ENCODE peak calls at places on chromosome 13, in eight cellular contexts. K is stomach, F is K562, Y is HL-60, C is prostate gland, W is HCT116, J is GM12878, S is GM12891. A is an unnamed sample.
A peak's percentile ranks its signal among the peaks of the same experiment; 100 is the strongest.

GRCh38 chr13:43537124-43537523 is 249.6 kb downstream of the ENOX1 start:
- DNase-seq in C (no peak), W (no peak), K (no peak), J (no peak), S (no peak), F (no peak), Y (no peak), A (no peak)

GRCh38 chr13:33264620-33264978 is 21.0 kb downstream of the STARD13 start:
- DNase-seq in F (no peak), Y (no peak), K (no peak), C (no peak), S (no peak), J (no peak), W (no peak), A (no peak)

GRCh38 chr13:28753208-28753892 is 34.6 kb upstream of the SLC46A3 start:
- DNase-seq in C (peak; percentile 17), W (peak; percentile 76), S (no peak), K (peak; percentile 31), J (no peak), F (no peak), Y (no peak), A (peak; percentile 86)

GRCh38 chr13:29925457-29925856 is 75.0 kb upstream of the UBL3 start:
- DNase-seq in S (no peak), C (peak; percentile 96), F (no peak), K (peak; percentile 91), J (no peak), Y (peak; percentile 90), W (no peak), A (no peak)

GRCh38 chr13:51562011-51562671 is 22.1 kb upstream of the WDFY2 start:
- DNase-seq in K (no peak), J (peak; percentile 70), S (no peak), C (no peak), Y (no peak), F (no peak), W (no peak), A (no peak)

GRCh38 chr13:32381539-32381938 is 46.4 kb downstream of the N4BP2L1 start:
- DNase-seq in J (no peak), Y (no peak), S (no peak), W (peak; percentile 2), K (no peak), F (no peak), C (no peak), A (peak; percentile 76)

GRCh38 chr13:37621811-37622361 is 23.3 kb upstream of the POSTN start:
- DNase-seq in S (no peak), C (no peak), J (no peak), W (no peak), F (no peak), K (no peak), Y (no peak), A (no peak)

GRCh38 chr13:48151343-48151742 is 56.4 kb upstream of the MED4 start:
- DNase-seq in Y (no peak), C (no peak), K (no peak), S (no peak), W (no peak), J (no peak), F (no peak), A (no peak)

GRCh38 chr13:40070357-40070756 is 414.9 kb downstream of the COG6 start:
- DNase-seq in J (no peak), Y (no peak), F (no peak), K (no peak), C (no peak), S (no peak), W (no peak), A (no peak)

GRCh38 chr13:40064723-40065122 is 409.3 kb downstream of the COG6 start:
- DNase-seq in Y (no peak), S (no peak), F (no peak), J (no peak), W (no peak), K (no peak), C (no peak), A (no peak)

GRCh38 chr13:40072663-40073120 is 417.2 kb downstream of the COG6 start:
- DNase-seq in J (no peak), F (no peak), K (no peak), W (no peak), Y (no peak), C (no peak), S (no peak), A (no peak)

GRCh38 chr13:40074338-40074737 is 418.9 kb downstream of the COG6 start:
- DNase-seq in F (no peak), C (no peak), Y (no peak), J (no peak), S (no peak), K (no peak), W (no peak), A (no peak)

DNA sequence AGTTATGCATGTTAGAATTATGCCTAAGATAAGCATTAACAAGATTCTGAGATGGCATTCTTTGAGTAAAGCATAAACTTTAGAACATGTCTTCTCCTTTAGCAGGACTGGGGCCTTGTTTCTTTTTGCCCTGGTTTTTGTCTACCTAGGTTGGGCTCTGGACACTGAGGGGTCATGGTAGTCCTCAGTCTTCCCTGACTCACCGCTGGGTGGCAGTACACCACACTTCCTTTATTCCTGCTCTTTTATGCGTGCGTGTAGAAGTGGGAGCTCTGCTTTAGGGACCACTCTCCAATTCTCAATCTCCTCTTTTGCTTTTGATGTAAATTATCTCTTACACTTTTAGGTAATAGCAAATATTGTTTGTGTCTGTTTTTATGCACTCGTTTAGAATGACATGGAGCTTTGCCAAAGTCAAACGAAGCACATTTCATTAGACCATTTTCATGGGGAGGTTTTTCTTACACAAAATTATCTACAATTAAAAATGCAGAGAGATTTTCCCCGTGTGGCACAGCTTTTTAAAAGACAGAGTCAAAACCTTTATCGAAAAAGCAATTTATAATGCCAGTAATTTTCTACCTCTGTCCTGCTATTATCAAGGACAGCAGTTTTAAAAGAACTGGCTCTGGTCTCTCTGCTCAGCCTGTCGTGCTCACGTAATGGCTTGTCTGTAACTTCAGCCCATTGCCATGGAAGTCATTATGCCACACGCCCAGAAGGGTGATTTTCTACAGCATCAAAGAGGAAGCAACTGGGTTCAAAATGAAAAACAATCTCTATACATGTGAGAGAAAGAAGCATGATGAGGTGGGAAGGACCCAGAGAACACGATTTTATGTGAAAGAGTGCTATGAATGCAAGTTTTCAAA is 413.9 kb downstream of the COG6 start:
- DNase-seq in C (peak; percentile 66), S (peak; percentile 20), Y (peak; percentile 49), W (peak; percentile 44), F (peak; percentile 42), J (no peak), K (peak; percentile 80), A (peak; percentile 84)
- TF ChIP-seq POLR2AphosphoS5 in C (peak; percentile 23), S (no peak), Y (no peak), W (no peak), F (no peak), J (no peak), K (no peak), A (no peak)

DNA sequence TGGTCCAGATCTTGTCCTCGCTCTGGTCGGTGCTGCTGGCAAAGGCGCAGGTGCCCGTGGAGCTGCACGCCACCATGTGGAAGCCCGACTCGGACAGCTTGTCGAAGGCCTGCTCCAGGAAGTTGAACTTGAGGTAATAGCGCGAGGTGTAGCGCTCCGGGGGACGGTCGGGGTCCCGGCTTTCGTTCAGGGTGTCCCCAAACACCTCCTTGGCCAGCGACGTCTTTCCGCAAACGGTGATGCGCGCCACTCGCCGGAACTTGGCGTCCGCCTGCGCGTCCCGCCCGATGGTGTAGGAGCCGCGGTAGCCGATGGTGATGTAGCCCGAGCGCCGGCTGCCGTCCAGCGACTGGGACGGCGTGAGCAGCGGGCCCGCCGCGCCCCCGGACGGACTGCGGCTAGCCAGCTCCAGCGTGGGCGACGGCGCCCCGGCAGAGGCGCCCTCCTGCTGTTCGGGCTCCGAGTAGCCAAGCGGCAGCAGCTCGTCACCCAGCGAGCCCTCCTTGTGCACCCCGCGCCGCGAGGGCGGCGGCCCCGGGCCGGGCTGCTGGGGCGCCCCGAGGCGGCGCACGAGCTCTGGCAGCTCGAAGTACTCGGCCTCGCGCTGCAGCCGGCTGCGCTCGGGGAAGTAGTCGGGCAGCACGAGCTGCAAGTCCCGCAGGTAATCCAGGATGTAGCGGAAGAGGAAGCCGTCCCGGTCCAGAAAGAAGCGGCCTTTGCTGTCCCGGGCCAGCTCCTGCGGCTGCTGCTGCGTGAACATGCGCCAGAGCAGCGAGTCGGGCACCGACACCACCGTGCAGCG is 801 bp downstream of the KCTD12 start:
- DNase-seq in W (no peak), F (peak; percentile 9), C (peak; percentile 65), J (no peak), Y (peak; percentile 80), S (peak; percentile 35), K (peak; percentile 73), A (peak; percentile 80)
- TF ChIP-seq POLR2AphosphoS5 in W (no peak), F (no peak), C (no peak), J (no peak), Y (no peak), S (no peak), K (no peak), A (no peak)

DNA sequence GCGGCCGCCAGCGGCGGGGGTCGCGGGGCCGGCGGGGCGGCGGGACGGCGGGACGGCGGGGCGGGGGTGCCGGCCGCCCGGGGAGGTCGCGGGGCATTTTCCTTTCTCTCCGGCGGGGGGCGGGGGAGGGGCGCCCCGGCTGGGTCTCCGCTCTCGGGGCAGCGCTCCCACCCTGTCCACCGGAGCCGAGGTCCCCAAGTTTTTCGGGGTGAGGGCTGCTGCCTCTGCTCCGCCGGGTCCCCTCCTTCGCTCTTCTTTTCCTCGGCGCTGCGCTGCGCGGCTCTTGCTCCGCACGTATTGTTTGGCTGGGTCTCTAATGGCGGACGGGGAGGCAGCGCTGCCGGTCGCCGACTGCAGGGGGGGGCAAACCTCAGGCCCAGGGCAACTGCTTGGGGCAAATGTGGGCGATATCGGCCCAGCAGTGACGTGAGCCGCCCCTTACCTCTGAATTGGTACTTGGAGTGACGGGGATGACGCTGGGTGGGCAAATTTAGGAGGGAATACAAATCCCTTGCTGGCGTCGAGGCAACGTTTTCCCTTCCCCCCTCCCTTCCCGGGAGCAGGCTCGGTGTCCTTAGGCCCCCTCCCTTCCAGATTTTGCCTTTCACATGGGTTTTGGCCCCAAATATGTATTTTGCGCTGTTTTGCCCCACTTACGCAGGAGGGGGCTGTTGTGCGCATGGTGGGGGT is 759 bp downstream of the ZMYM2 start:
- DNase-seq in W (peak; percentile 8), J (no peak), C (peak; percentile 44), S (peak; percentile 35), F (peak; percentile 31), K (peak; percentile 51), Y (peak; percentile 69), A (peak; percentile 61)
- TF ChIP-seq POLR2AphosphoS5 in W (no peak), J (peak; percentile 57), C (no peak), S (peak; percentile 24), F (no peak), K (no peak), Y (no peak), A (no peak)

GRCh38 chr13:24506698-24507335 is 5.8 kb downstream of the PARP4 start:
- DNase-seq in J (no peak), C (no peak), K (no peak), F (no peak), S (no peak), Y (no peak), W (no peak), A (peak; percentile 21)

GRCh38 chr13:24511019-24511823 is 1.4 kb downstream of the PARP4 start:
- DNase-seq in Y (peak; percentile 88), J (peak; percentile 63), C (no peak), W (peak; percentile 65), K (peak; percentile 53), S (peak; percentile 32), F (peak; percentile 9), A (peak; percentile 33)

GRCh38 chr13:24516919-24517318 is 4.3 kb upstream of the PARP4 start:
- DNase-seq in K (no peak), Y (no peak), C (no peak), S (no peak), W (no peak), J (no peak), F (no peak), A (no peak)

GRCh38 chr13:24511824-24512207 is 762 bp downstream of the PARP4 start:
- DNase-seq in S (no peak), W (no peak), F (no peak), J (peak; percentile 9), Y (peak; percentile 72), K (no peak), C (no peak), A (no peak)

GRCh38 chr13:24512208-24513068 is at the start of gene PARP4:
- DNase-seq in Y (peak; percentile 88), J (peak; percentile 34), S (peak; percentile 65), F (peak; percentile 76), W (peak; percentile 69), C (peak; percentile 69), K (peak; percentile 81), A (peak; percentile 91)
- TF ChIP-seq POLR2AphosphoS5 in Y (peak; percentile 96), J (peak; percentile 91), S (peak; percentile 82), F (peak; percentile 58), W (peak; percentile 87), C (peak; percentile 60), K (peak; percentile 90), A (peak; percentile 78)

A was measured in GM23338.